ENCODE peak calls at places on chromosomes 4 and X, in seven cellular contexts. B is H9, L is mesendoderm, N is IMR-90, Y is mesenchymal stem cell, S is H1, T is trophoblast cell. Z is an unnamed sample.

GRCh38 chrX:34918856-34919255 is 23.7 kb upstream of the FAM47B start:
- DNase-seq in B (peak), L (peak), N (peak), Y (peak), S (no peak), T (peak), Z (peak)

GRCh38 chr4:138405934-138406567 is 163.9 kb upstream of the SLC7A11 start:
- DNase-seq in B (no peak), L (no peak), N (peak), Y (peak), S (no peak), T (peak), Z (no peak)

GRCh38 chrX:41452972-41453371 is 5.8 kb downstream of the NYX start:
- DNase-seq in B (no peak), L (no peak), N (peak), Y (peak), S (no peak), T (peak), Z (no peak)

GRCh38 chrX:27598312-27598711 is 8.2 kb downstream of the DCAF8L2 start:
- DNase-seq in B (no peak), L (peak), N (no peak), Y (no peak), S (no peak), T (no peak), Z (peak)

GRCh38 chr4:89111833-89112563 is 665 bp downstream of the TIGD2 start:
- DNase-seq in B (no peak), L (peak), N (peak), Y (peak), S (no peak), T (peak), Z (no peak)

GRCh38 chrX:137194164-137194563 is 160.4 kb upstream of the GPR101 start:
- DNase-seq in B (peak), L (peak), N (peak), Y (no peak), S (peak), T (peak), Z (peak)

GRCh38 chr4:175298119-175298518 is 380.0 kb downstream of the ADAM29 start:
- DNase-seq in B (no peak), L (peak), N (peak), Y (peak), S (no peak), T (no peak), Z (no peak)

GRCh38 chr4:103365285-103365684 is 167.1 kb upstream of the CENPE start:
- DNase-seq in B (no peak), L (peak), N (no peak), Y (no peak), S (no peak), T (peak), Z (peak)

GRCh38 chrX:96650023-96650422 is 34.6 kb upstream of the DIAPH2 start:
- DNase-seq in B (no peak), L (no peak), N (no peak), Y (no peak), S (no peak), T (no peak), Z (no peak)
- H2BK120ac ChIP-seq in B (no peak), L (no peak), N (no peak), Y (no peak), S (no peak), T (no peak), Z (no peak)

GRCh38 chr4:173415885-173416658 is 17.2 kb upstream of the SCRG1 start:
- DNase-seq in B (no peak), L (no peak), N (no peak), Y (no peak), S (no peak), T (peak), Z (no peak)
- H3K4ac ChIP-seq in B (no peak), L (no peak), N (no peak), Y (no peak), S (no peak), T (no peak), Z (no peak)

DNA sequence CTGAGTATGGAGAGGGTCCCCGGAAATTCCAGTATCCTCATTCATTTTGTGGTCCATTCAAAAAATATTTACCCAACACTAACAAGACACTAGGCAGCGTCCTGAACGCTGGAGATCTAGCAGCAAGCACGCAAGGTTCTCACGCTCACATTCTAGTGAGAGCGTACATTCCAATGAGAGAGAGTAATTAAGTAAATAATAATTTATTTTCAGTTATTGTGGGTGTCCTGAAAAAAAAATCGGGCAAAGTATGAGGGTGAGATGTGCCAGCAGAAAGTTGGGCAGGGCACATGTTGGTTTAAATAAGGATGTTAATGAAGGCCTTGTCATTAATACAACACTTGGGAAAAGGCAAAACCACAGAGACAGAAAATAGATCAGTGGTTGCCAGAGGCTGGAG is 4.0 kb upstream of the TMEM156 start:
- DNase-seq in B (no peak), L (no peak), N (peak), Y (peak), S (no peak), T (no peak), Z (no peak)
- H2BK5ac ChIP-seq in B (no peak), L (no peak), N (peak), Y (no peak), S (no peak), T (no peak), Z (no peak)

DNA sequence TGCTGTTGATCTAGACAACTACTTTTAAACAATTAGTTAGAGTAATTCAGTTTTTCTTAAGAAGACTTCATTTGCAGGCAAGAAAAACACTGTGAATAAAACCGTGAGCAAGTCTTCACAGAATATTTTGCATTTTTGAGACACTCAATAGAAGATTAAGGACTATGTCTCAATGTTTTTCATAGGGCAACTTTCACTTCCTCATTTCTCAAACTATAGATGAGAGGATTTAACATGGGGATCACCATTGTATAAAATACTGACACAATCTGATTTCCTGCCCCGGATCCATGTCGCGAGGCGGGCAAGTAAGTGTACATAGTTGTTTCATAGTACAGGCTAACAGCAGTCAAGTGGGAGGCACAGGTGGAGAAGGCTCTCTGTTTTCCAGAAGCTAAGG is 108.8 kb upstream of the IGSF1 start:
- DNase-seq in B (no peak), L (no peak), N (no peak), Y (no peak), S (no peak), T (no peak), Z (no peak)
- H2BK120ac ChIP-seq in B (no peak), L (no peak), N (no peak), Y (no peak), S (no peak), T (no peak), Z (no peak)

Z was measured in neuronal stem cell.